ENCODE peak calls at places on chromosomes 11 and 22, in ten cellular contexts. X is left colon; G is head of caudate nucleus; Y is AG20443; J is body of pancreas; N is mucosa of gallbladder; R is SJSA1; A is psoas muscle; D is stimulated activated CD8-positive, alpha-beta memory T cell treated with anti-CD3 and anti-CD28 coated beads, Interleukin-2, amount 100 ng/mL, for 1 hour; Z is RCC 7860. U is an unnamed sample.

GRCh38 chr11:12087075-12087775 is 23.2 kb upstream of the MICAL2 start:
- DNase-seq in X (peak), G (no peak), Y (peak), J (no peak), N (no peak), R (peak), A (no peak), D (no peak), Z (peak), U (peak)

GRCh38 chr11:128767518-128767917 is 73.6 kb downstream of the FLI1 start:
- DNase-seq in X (no peak), G (no peak), Y (no peak), J (no peak), N (no peak), R (no peak), A (no peak), D (no peak), Z (peak), U (no peak)

GRCh38 chr11:36127550-36127949 is 161.7 kb downstream of the COMMD9 start:
- DNase-seq in X (no peak), G (no peak), Y (no peak), J (no peak), N (no peak), R (no peak), A (no peak), D (no peak), Z (no peak), U (no peak)

GRCh38 chr22:17878186-17878694 is 104.0 kb upstream of the BID start:
- DNase-seq in X (no peak), G (no peak), Y (no peak), J (no peak), N (no peak), R (no peak), A (no peak), D (no peak), Z (no peak), U (peak)

GRCh38 chr11:74195828-74196227 is 24.7 kb downstream of the PPME1 start:
- DNase-seq in X (no peak), G (no peak), Y (no peak), J (no peak), N (no peak), R (no peak), A (no peak), D (no peak), Z (no peak), U (no peak)

GRCh38 chr11:75558939-75559843 is 2.9 kb upstream of the SERPINH1 start:
- DNase-seq in X (peak), G (no peak), Y (peak), J (no peak), N (no peak), R (no peak), A (peak), D (no peak), Z (no peak), U (no peak)

GRCh38 chr11:79312591-79313267 is 128.1 kb downstream of the TENM4 start:
- DNase-seq in X (no peak), G (no peak), Y (no peak), J (no peak), N (no peak), R (no peak), A (no peak), D (no peak), Z (no peak), U (no peak)

GRCh38 chr22:43777204-43777671 is 34.9 kb downstream of the EFCAB6 start:
- DNase-seq in X (no peak), G (peak), Y (peak), J (no peak), N (no peak), R (no peak), A (no peak), D (no peak), Z (no peak), U (no peak)

GRCh38 chr11:118142809-118143208 is 9.8 kb downstream of the SCN4B start:
- DNase-seq in X (no peak), G (no peak), Y (no peak), J (no peak), N (peak), R (no peak), A (no peak), D (no peak), Z (no peak), U (no peak)

GRCh38 chr22:22866381-22867111 is 21.1 kb upstream of the IGLL5 start:
- DNase-seq in X (no peak), G (no peak), Y (peak), J (no peak), N (no peak), R (no peak), A (no peak), D (no peak), Z (no peak), U (no peak)

GRCh38 chr11:114167355-114168085 is 108.0 kb downstream of the ZBTB16 start:
- DNase-seq in X (no peak), G (no peak), Y (no peak), J (no peak), N (no peak), R (no peak), A (peak), D (no peak), Z (no peak), U (no peak)

GRCh38 chr22:50192825-50193204 is 7.1 kb downstream of the TRABD start:
- DNase-seq in X (peak), G (no peak), Y (no peak), J (peak), N (no peak), R (no peak), A (no peak), D (no peak), Z (no peak), U (peak)

GRCh38 chr11:77968337-77968736 is 26.1 kb downstream of the INTS4 start:
- DNase-seq in X (no peak), G (no peak), Y (no peak), J (no peak), N (no peak), R (no peak), A (no peak), D (no peak), Z (no peak), U (no peak)

GRCh38 chr22:29706493-29706892 is 13.3 kb upstream of the CABP7 start:
- DNase-seq in X (no peak), G (no peak), Y (no peak), J (no peak), N (no peak), R (no peak), A (no peak), D (no peak), Z (no peak), U (no peak)

GRCh38 chr11:1765871-1766718 is 2.4 kb upstream of the CTSD start:
- DNase-seq in X (peak), G (no peak), Y (no peak), J (peak), N (no peak), R (no peak), A (peak), D (no peak), Z (no peak), U (no peak)

GRCh38 chr11:707817-708420 is 1.9 kb downstream of the EPS8L2 start:
- DNase-seq in X (no peak), G (no peak), Y (no peak), J (peak), N (no peak), R (no peak), A (no peak), D (no peak), Z (peak), U (peak)

GRCh38 chr11:78694152-78694551 is 119.5 kb upstream of the NARS2 start:
- DNase-seq in X (no peak), G (no peak), Y (no peak), J (no peak), N (no peak), R (no peak), A (no peak), D (no peak), Z (no peak), U (no peak)

GRCh38 chr22:50091092-50091491 is 1.3 kb downstream of the MOV10L1 start:
- DNase-seq in X (no peak), G (no peak), Y (no peak), J (no peak), N (no peak), R (no peak), A (no peak), D (no peak), Z (no peak), U (no peak)

GRCh38 chr22:23878219-23878618 is 16.0 kb upstream of the MIF start:
- DNase-seq in X (no peak), G (no peak), Y (no peak), J (no peak), N (no peak), R (no peak), A (peak), D (no peak), Z (no peak), U (no peak)

U was measured in mucosa of descending colon.